ENCODE peak calls at places on chromosomes 4 and X, in six cellular contexts. L is stimulated activated CD4-positive, alpha-beta T cell treated with anti-CD3 and anti-CD28 coated beads, Interleukin-2, amount 100 ng/mL, for 24 hours; J is amniotic stem cell; T is GM23248; U is SJCRH30; O is endothelial cell. Q is an unnamed sample.

GRCh38 chr4:98851806-98852205 is 77.1 kb downstream of the EIF4E start:
- DNase-seq in L (no peak), J (no peak), T (peak; percentile 4), U (peak; percentile 57), O (no peak), Q (no peak)

GRCh38 chrX:71669492-71669891 is 2.1 kb downstream of the LOC101059915 start:
- DNase-seq in L (no peak), J (no peak), T (no peak), U (no peak), O (no peak), Q (peak; percentile 17)

GRCh38 chr4:1026115-1026514 is 14.7 kb downstream of the FGFRL1 start:
- DNase-seq in L (peak; percentile 51), J (no peak), T (no peak), U (no peak), O (no peak), Q (no peak)

GRCh38 chr4:159105063-159105414 is 2.2 kb downstream of the RAPGEF2 start:
- DNase-seq in L (no peak), J (peak; percentile 39), T (peak; percentile 77), U (peak; percentile 12), O (no peak), Q (no peak)

GRCh38 chr4:144547678-144548298 is 98.2 kb upstream of the HHIP start:
- DNase-seq in L (no peak), J (no peak), T (no peak), U (no peak), O (no peak), Q (no peak)

GRCh38 chr4:907691-908437 is 24.3 kb downstream of the GAK start:
- DNase-seq in L (no peak), J (no peak), T (no peak), U (no peak), O (no peak), Q (no peak)

GRCh38 chrX:97547873-97548578 is 664.3 kb downstream of the RPA4 start:
- DNase-seq in L (no peak), J (no peak), T (no peak), U (no peak), O (no peak), Q (no peak)

GRCh38 chr4:10083861-10084641 is 32.5 kb downstream of the WDR1 start:
- DNase-seq in L (no peak), J (no peak), T (no peak), U (no peak), O (no peak), Q (no peak)

GRCh38 chr4:98448923-98449322 is 187.7 kb downstream of the RAP1GDS1 start:
- DNase-seq in L (no peak), J (no peak), T (no peak), U (peak; percentile 98), O (peak; percentile 14), Q (no peak)

GRCh38 chrX:67523932-67524331 is 19.9 kb upstream of the AR start:
- DNase-seq in L (no peak), J (no peak), T (no peak), U (peak; percentile 32), O (no peak), Q (no peak)

GRCh38 chrX:81377329-81377728 is 175.4 kb downstream of the SH3BGRL start:
- DNase-seq in L (no peak), J (no peak), T (peak; percentile 37), U (peak; percentile 40), O (peak; percentile 2), Q (no peak)

GRCh38 chr4:105107105-105107856 is 39.4 kb upstream of the TET2 start:
- DNase-seq in L (no peak), J (no peak), T (no peak), U (no peak), O (no peak), Q (no peak)

GRCh38 chr4:6892190-6892908 is 17.3 kb upstream of the TBC1D14 start:
- DNase-seq in L (no peak), J (no peak), T (peak; percentile 81), U (peak; percentile 65), O (no peak), Q (no peak)

GRCh38 chr4:104491826-104492771 is 2.6 kb downstream of the CXXC4 start:
- DNase-seq in L (no peak), J (no peak), T (peak; percentile 3), U (peak; percentile 82), O (no peak), Q (no peak)

GRCh38 chrX:97398030-97398551 is 514.4 kb downstream of the RPA4 start:
- DNase-seq in L (no peak), J (no peak), T (no peak), U (peak; percentile 8), O (no peak), Q (no peak)

GRCh38 chrX:69024931-69025330 is 140.3 kb downstream of the PJA1 start:
- DNase-seq in L (no peak), J (no peak), T (peak; percentile 63), U (no peak), O (no peak), Q (no peak)

GRCh38 chr4:7540216-7540615 is 105.5 kb upstream of the PSAPL1 start:
- DNase-seq in L (no peak), J (no peak), T (no peak), U (no peak), O (no peak), Q (no peak)

GRCh38 chr4:135354876-135355275 is 1153.3 kb upstream of the PABPC4L start:
- DNase-seq in L (no peak), J (no peak), T (no peak), U (no peak), O (no peak), Q (no peak)

GRCh38 chr4:8732681-8733243 is 138.9 kb downstream of the HMX1 start:
- DNase-seq in L (no peak), J (no peak), T (no peak), U (no peak), O (no peak), Q (no peak)

GRCh38 chr4:110854021-110854678 is 231.3 kb upstream of the PITX2 start:
- DNase-seq in L (no peak), J (peak; percentile 34), T (peak; percentile 90), U (peak; percentile 94), O (no peak), Q (peak; percentile 86)